ENCODE peak calls at places on chromosomes 16 and 17, in ten cellular contexts. D is epithelial cell of prostate; Q is K562; G is activated naive CD4-positive, alpha-beta T cell treated with anti-CD3 and anti-CD28 coated beads, Interleukin-2, amount 50 U/mL, for 16 hours; B is left ventricle myocardium superior; Z is D341Med; X is upper lobe of right lung; V is AG08395; J is activated T-cell treated with anti-CD3 and anti-CD28 coated beads, Interleukin-2, amount 50 U/mL, for 4 hours; Y is activated naive CD8-positive, alpha-beta T cell treated with anti-CD3 and anti-CD28 coated beads for 36 hours. P is an unnamed sample.

GRCh38 chr16:56576585-56577299 is 11.9 kb downstream of the MT4 start:
- DNase-seq in D (peak; percentile 88), Q (peak; percentile 77), G (peak; percentile 88), B (peak; percentile 76), Z (peak; percentile 51), X (peak; percentile 93), V (peak; percentile 63), J (peak; percentile 77), Y (peak; percentile 86), P (peak; percentile 86)

GRCh38 chr17:1304522-1304921 is 25.1 kb downstream of the TRARG1 start:
- DNase-seq in D (no peak), Q (no peak), G (no peak), B (no peak), Z (no peak), X (no peak), V (no peak), J (no peak), Y (no peak), P (no peak)

GRCh38 chr17:60901806-60902205 is 224.2 kb downstream of the BCAS3 start:
- DNase-seq in D (no peak), Q (no peak), G (no peak), B (no peak), Z (no peak), X (no peak), V (peak; percentile 21), J (no peak), Y (no peak), P (no peak)

GRCh38 chr16:1258218-1258587 is 2.3 kb downstream of the TPSD1 start:
- DNase-seq in D (no peak), Q (no peak), G (no peak), B (no peak), Z (no peak), X (no peak), V (no peak), J (no peak), Y (no peak), P (no peak)

GRCh38 chr17:75998327-75998795 is 2.3 kb upstream of the CDK3 start:
- DNase-seq in D (no peak), Q (no peak), G (no peak), B (no peak), Z (no peak), X (no peak), V (no peak), J (no peak), Y (no peak), P (no peak)

GRCh38 chr17:44360826-44361225 is 2.8 kb downstream of the FAM171A2 start:
- DNase-seq in D (no peak), Q (no peak), G (no peak), B (no peak), Z (peak; percentile 39), X (no peak), V (peak; percentile 54), J (no peak), Y (no peak), P (no peak)

GRCh38 chr16:57167951-57168350 is 17.9 kb downstream of the PSME3IP1 start:
- DNase-seq in D (no peak), Q (peak; percentile 49), G (no peak), B (no peak), Z (no peak), X (no peak), V (peak; percentile 65), J (no peak), Y (no peak), P (peak; percentile 59)

GRCh38 chr16:49324703-49325102 is 43.1 kb upstream of the CBLN1 start:
- DNase-seq in D (no peak), Q (no peak), G (no peak), B (no peak), Z (no peak), X (no peak), V (no peak), J (no peak), Y (no peak), P (no peak)

GRCh38 chr17:19573075-19573474 is 39.4 kb downstream of the SLC47A1 start:
- DNase-seq in D (no peak), Q (no peak), G (no peak), B (no peak), Z (no peak), X (no peak), V (no peak), J (no peak), Y (no peak), P (no peak)

GRCh38 chr16:674968-675883 is at the start of gene RHBDL1:
- DNase-seq in D (no peak), Q (peak; percentile 77), G (no peak), B (peak; percentile 69), Z (no peak), X (no peak), V (peak; percentile 36), J (no peak), Y (no peak), P (no peak)

GRCh38 chr16:11198375-11198774 is 57.6 kb downstream of the SOCS1 start:
- DNase-seq in D (no peak), Q (no peak), G (no peak), B (no peak), Z (no peak), X (no peak), V (no peak), J (no peak), Y (no peak), P (no peak)

GRCh38 chr16:60413969-60414368 is 1622.3 kb downstream of the CDH8 start:
- DNase-seq in D (no peak), Q (no peak), G (no peak), B (no peak), Z (no peak), X (no peak), V (no peak), J (no peak), Y (no peak), P (no peak)

GRCh38 chr16:53216798-53217197 is 162.0 kb downstream of the CHD9 start:
- DNase-seq in D (no peak), Q (peak; percentile 19), G (no peak), B (no peak), Z (no peak), X (no peak), V (no peak), J (no peak), Y (no peak), P (no peak)

GRCh38 chr16:66427871-66428681 is 981 bp downstream of the BEAN1 start:
- DNase-seq in D (no peak), Q (no peak), G (no peak), B (peak; percentile 37), Z (peak; percentile 60), X (no peak), V (no peak), J (no peak), Y (peak; percentile 12), P (peak; percentile 38)

P was measured in GM20000.